ENCODE peak calls at places on chromosomes 12 and 14, in seven cellular contexts. One of them, this sample, is unnamed. For H3K4me1, the result is how much of the 10 kb centered on the place peaks cover.

GRCh38 chr12:2650261-2651060 is 144.3 kb upstream of the FKBP4 start:
- DNase-seq in CD8-positive, alpha-beta memory T cell: no peak
- DNase-seq in CD8-positive, alpha-beta T cell: no peak
- DNase-seq in cardiac muscle cell: no peak
- DNase-seq in PC-9: no peak
- DNase-seq in naive thymus-derived CD4-positive, alpha-beta T cell: no peak
- DNase-seq in mammary epithelial cell: no peak
- DNase-seq in this sample: no peak

GRCh38 chr12:7645395-7646177 is 20.1 kb downstream of the APOBEC1 start:
- DNase-seq in mammary epithelial cell: no peak
- DNase-seq in CD8-positive, alpha-beta memory T cell: no peak
- DNase-seq in cardiac muscle cell: peak
- DNase-seq in CD8-positive, alpha-beta T cell: no peak
- DNase-seq in PC-9: peak
- DNase-seq in naive thymus-derived CD4-positive, alpha-beta T cell: peak
- DNase-seq in this sample: peak

GRCh38 chr14:33946679-33947078 is 4.2 kb downstream of the EGLN3 start:
- DNase-seq in naive thymus-derived CD4-positive, alpha-beta T cell: no peak
- DNase-seq in CD8-positive, alpha-beta memory T cell: no peak
- DNase-seq in PC-9: no peak
- DNase-seq in cardiac muscle cell: no peak
- DNase-seq in CD8-positive, alpha-beta T cell: no peak
- DNase-seq in mammary epithelial cell: no peak
- DNase-seq in this sample: no peak

GRCh38 chr14:38207830-38208815 is at the start of gene SSTR1:
- DNase-seq in CD8-positive, alpha-beta memory T cell: no peak
- DNase-seq in naive thymus-derived CD4-positive, alpha-beta T cell: no peak
- DNase-seq in cardiac muscle cell: peak
- DNase-seq in PC-9: peak
- DNase-seq in CD8-positive, alpha-beta T cell: no peak
- DNase-seq in mammary epithelial cell: no peak
- DNase-seq in this sample: no peak

GRCh38 chr14:46053221-46053620 is 598.4 kb downstream of the RPL10L start:
- DNase-seq in CD8-positive, alpha-beta memory T cell: no peak
- DNase-seq in naive thymus-derived CD4-positive, alpha-beta T cell: no peak
- DNase-seq in mammary epithelial cell: peak
- DNase-seq in CD8-positive, alpha-beta T cell: no peak
- DNase-seq in PC-9: no peak
- DNase-seq in cardiac muscle cell: no peak
- DNase-seq in this sample: no peak

GRCh38 chr12:225012-225411 is 11.1 kb upstream of the SLC6A12 start:
- DNase-seq in PC-9: no peak
- DNase-seq in mammary epithelial cell: no peak
- DNase-seq in cardiac muscle cell: no peak
- DNase-seq in CD8-positive, alpha-beta memory T cell: no peak
- DNase-seq in CD8-positive, alpha-beta T cell: no peak
- DNase-seq in naive thymus-derived CD4-positive, alpha-beta T cell: no peak
- DNase-seq in this sample: no peak

GRCh38 chr12:53231859-53232640 is at the start of gene RARG:
- DNase-seq in mammary epithelial cell: peak
- DNase-seq in CD8-positive, alpha-beta T cell: peak
- DNase-seq in CD8-positive, alpha-beta memory T cell: peak
- DNase-seq in naive thymus-derived CD4-positive, alpha-beta T cell: no peak
- DNase-seq in cardiac muscle cell: peak
- DNase-seq in PC-9: peak
- DNase-seq in this sample: peak

GRCh38 chr12:113506867-113507266 is 35.2 kb upstream of the LHX5 start:
- DNase-seq in PC-9: no peak
- DNase-seq in mammary epithelial cell: no peak
- DNase-seq in cardiac muscle cell: no peak
- DNase-seq in CD8-positive, alpha-beta T cell: no peak
- DNase-seq in CD8-positive, alpha-beta memory T cell: no peak
- DNase-seq in naive thymus-derived CD4-positive, alpha-beta T cell: no peak
- DNase-seq in this sample: no peak

GRCh38 chr14:100118377-100119011 is 41.0 kb downstream of the DEGS2 start:
- DNase-seq in cardiac muscle cell: no peak
- DNase-seq in PC-9: no peak
- DNase-seq in naive thymus-derived CD4-positive, alpha-beta T cell: no peak
- DNase-seq in CD8-positive, alpha-beta memory T cell: no peak
- DNase-seq in CD8-positive, alpha-beta T cell: peak
- DNase-seq in mammary epithelial cell: no peak
- DNase-seq in this sample: no peak

GRCh38 chr12:124497039-124497438 is 70.4 kb downstream of the NCOR2 start:
- DNase-seq in naive thymus-derived CD4-positive, alpha-beta T cell: no peak
- DNase-seq in mammary epithelial cell: peak
- DNase-seq in cardiac muscle cell: peak
- DNase-seq in CD8-positive, alpha-beta memory T cell: no peak
- DNase-seq in PC-9: no peak
- DNase-seq in CD8-positive, alpha-beta T cell: no peak
- DNase-seq in this sample: no peak
- H3K4me1 ChIP-seq in naive thymus-derived CD4-positive, alpha-beta T cell: under half
- H3K4me1 ChIP-seq in mammary epithelial cell: half or more
- H3K4me1 ChIP-seq in cardiac muscle cell: half or more
- H3K4me1 ChIP-seq in CD8-positive, alpha-beta memory T cell: under half
- H3K4me1 ChIP-seq in PC-9: under half
- H3K4me1 ChIP-seq in CD8-positive, alpha-beta T cell: under half
- H3K4me1 ChIP-seq in this sample: under half

GRCh38 chr12:55979069-55979468 is 5.2 kb downstream of the RAB5B start:
- DNase-seq in cardiac muscle cell: no peak
- DNase-seq in naive thymus-derived CD4-positive, alpha-beta T cell: no peak
- DNase-seq in CD8-positive, alpha-beta memory T cell: no peak
- DNase-seq in PC-9: no peak
- DNase-seq in mammary epithelial cell: no peak
- DNase-seq in CD8-positive, alpha-beta T cell: no peak
- DNase-seq in this sample: no peak
- H3K4me1 ChIP-seq in cardiac muscle cell: under half
- H3K4me1 ChIP-seq in naive thymus-derived CD4-positive, alpha-beta T cell: under half
- H3K4me1 ChIP-seq in CD8-positive, alpha-beta memory T cell: under half
- H3K4me1 ChIP-seq in PC-9: under half
- H3K4me1 ChIP-seq in mammary epithelial cell: under half
- H3K4me1 ChIP-seq in CD8-positive, alpha-beta T cell: under half
- H3K4me1 ChIP-seq in this sample: under half

GRCh38 chr12:94956936-94957464 is 46.5 kb downstream of the NDUFA12 start:
- DNase-seq in mammary epithelial cell: no peak
- DNase-seq in naive thymus-derived CD4-positive, alpha-beta T cell: no peak
- DNase-seq in cardiac muscle cell: no peak
- DNase-seq in CD8-positive, alpha-beta T cell: no peak
- DNase-seq in PC-9: no peak
- DNase-seq in CD8-positive, alpha-beta memory T cell: no peak
- DNase-seq in this sample: no peak
- H3K4me1 ChIP-seq in mammary epithelial cell: under half
- H3K4me1 ChIP-seq in naive thymus-derived CD4-positive, alpha-beta T cell: under half
- H3K4me1 ChIP-seq in cardiac muscle cell: under half
- H3K4me1 ChIP-seq in CD8-positive, alpha-beta T cell: under half
- H3K4me1 ChIP-seq in PC-9: under half
- H3K4me1 ChIP-seq in CD8-positive, alpha-beta memory T cell: under half
- H3K4me1 ChIP-seq in this sample: under half

GRCh38 chr12:131845121-131845520 is 16.9 kb downstream of the MMP17 start:
- DNase-seq in PC-9: no peak
- DNase-seq in CD8-positive, alpha-beta memory T cell: no peak
- DNase-seq in mammary epithelial cell: no peak
- DNase-seq in naive thymus-derived CD4-positive, alpha-beta T cell: no peak
- DNase-seq in cardiac muscle cell: no peak
- DNase-seq in CD8-positive, alpha-beta T cell: no peak
- DNase-seq in this sample: no peak

GRCh38 chr12:131842169-131842568 is 14.0 kb downstream of the MMP17 start:
- DNase-seq in mammary epithelial cell: no peak
- DNase-seq in CD8-positive, alpha-beta T cell: no peak
- DNase-seq in PC-9: no peak
- DNase-seq in CD8-positive, alpha-beta memory T cell: no peak
- DNase-seq in naive thymus-derived CD4-positive, alpha-beta T cell: no peak
- DNase-seq in cardiac muscle cell: no peak
- DNase-seq in this sample: no peak

GRCh38 chr12:131843527-131843926 is 15.3 kb downstream of the MMP17 start:
- DNase-seq in mammary epithelial cell: no peak
- DNase-seq in naive thymus-derived CD4-positive, alpha-beta T cell: no peak
- DNase-seq in PC-9: no peak
- DNase-seq in cardiac muscle cell: no peak
- DNase-seq in CD8-positive, alpha-beta T cell: no peak
- DNase-seq in CD8-positive, alpha-beta memory T cell: no peak
- DNase-seq in this sample: no peak

GRCh38 chr12:131844656-131845055 is 16.5 kb downstream of the MMP17 start:
- DNase-seq in PC-9: no peak
- DNase-seq in naive thymus-derived CD4-positive, alpha-beta T cell: no peak
- DNase-seq in cardiac muscle cell: no peak
- DNase-seq in CD8-positive, alpha-beta memory T cell: no peak
- DNase-seq in mammary epithelial cell: no peak
- DNase-seq in CD8-positive, alpha-beta T cell: no peak
- DNase-seq in this sample: no peak

GRCh38 chr12:131844140-131844539 is 15.9 kb downstream of the MMP17 start:
- DNase-seq in mammary epithelial cell: no peak
- DNase-seq in CD8-positive, alpha-beta T cell: no peak
- DNase-seq in cardiac muscle cell: no peak
- DNase-seq in PC-9: no peak
- DNase-seq in naive thymus-derived CD4-positive, alpha-beta T cell: no peak
- DNase-seq in CD8-positive, alpha-beta memory T cell: no peak
- DNase-seq in this sample: no peak
- H3K4me1 ChIP-seq in mammary epithelial cell: under half
- H3K4me1 ChIP-seq in CD8-positive, alpha-beta T cell: under half
- H3K4me1 ChIP-seq in cardiac muscle cell: under half
- H3K4me1 ChIP-seq in PC-9: under half
- H3K4me1 ChIP-seq in naive thymus-derived CD4-positive, alpha-beta T cell: under half
- H3K4me1 ChIP-seq in CD8-positive, alpha-beta memory T cell: under half
- H3K4me1 ChIP-seq in this sample: under half